ENCODE peak calls at places on chromosome 21, in seven cellular contexts. One of them, this sample, is unnamed.
A peak's percentile ranks its signal among the peaks of the same experiment; 100 is the strongest.

GRCh38 chr21:46203203-46203600 is 18.9 kb upstream of the SPATC1L start:
- DNase-seq in H1: no peak
- DNase-seq in mesenchymal stem cell: no peak
- DNase-seq in trophoblast cell: no peak
- DNase-seq in neuronal stem cell: no peak
- DNase-seq in IMR-90: no peak
- DNase-seq in mesendoderm: no peak
- DNase-seq in this sample: no peak

GRCh38 chr21:38136201-38136600 is 120.6 kb upstream of the KCNJ15 start:
- DNase-seq in H1: no peak
- DNase-seq in mesenchymal stem cell: no peak
- DNase-seq in trophoblast cell: no peak
- DNase-seq in neuronal stem cell: no peak
- DNase-seq in IMR-90: peak; percentile 6
- DNase-seq in mesendoderm: no peak
- DNase-seq in this sample: no peak

GRCh38 chr21:35578350-35578782 is 482.0 kb downstream of the SETD4 start:
- DNase-seq in H1: no peak
- DNase-seq in mesenchymal stem cell: peak; percentile 75
- DNase-seq in trophoblast cell: no peak
- DNase-seq in neuronal stem cell: no peak
- DNase-seq in IMR-90: peak; percentile 93
- DNase-seq in mesendoderm: no peak
- DNase-seq in this sample: no peak

GRCh38 chr21:40245021-40245420 is 377.8 kb downstream of the PCP4 start:
- DNase-seq in H1: no peak
- DNase-seq in mesenchymal stem cell: no peak
- DNase-seq in trophoblast cell: no peak
- DNase-seq in neuronal stem cell: no peak
- DNase-seq in IMR-90: no peak
- DNase-seq in mesendoderm: no peak
- DNase-seq in this sample: no peak

GRCh38 chr21:23534833-23535232 is 2072.4 kb downstream of the MRPL39 start:
- DNase-seq in H1: no peak
- DNase-seq in mesenchymal stem cell: no peak
- DNase-seq in trophoblast cell: no peak
- DNase-seq in neuronal stem cell: no peak
- DNase-seq in IMR-90: no peak
- DNase-seq in mesendoderm: no peak
- DNase-seq in this sample: no peak

GRCh38 chr21:25772680-25773079 is 37.9 kb downstream of the GABPA start:
- DNase-seq in H1: no peak
- DNase-seq in mesenchymal stem cell: no peak
- DNase-seq in trophoblast cell: peak; percentile 31
- DNase-seq in neuronal stem cell: no peak
- DNase-seq in IMR-90: no peak
- DNase-seq in mesendoderm: no peak
- DNase-seq in this sample: no peak

GRCh38 chr21:31198575-31198974 is 145.5 kb downstream of the TIAM1 start:
- DNase-seq in H1: no peak
- DNase-seq in mesenchymal stem cell: peak; percentile 65
- DNase-seq in trophoblast cell: peak; percentile 88
- DNase-seq in neuronal stem cell: peak; percentile 37
- DNase-seq in IMR-90: peak; percentile 62
- DNase-seq in mesendoderm: peak; percentile 49
- DNase-seq in this sample: no peak

GRCh38 chr21:46154955-46155513 is 345 bp downstream of the FTCD start:
- DNase-seq in H1: peak; percentile 43
- DNase-seq in mesenchymal stem cell: no peak
- DNase-seq in trophoblast cell: no peak
- DNase-seq in neuronal stem cell: no peak
- DNase-seq in IMR-90: no peak
- DNase-seq in mesendoderm: no peak
- DNase-seq in this sample: peak; percentile 24

GRCh38 chr21:45292399-45293213 is 4.9 kb upstream of the POFUT2 start:
- DNase-seq in H1: peak; percentile 87
- DNase-seq in mesenchymal stem cell: peak; percentile 93
- DNase-seq in trophoblast cell: peak; percentile 78
- DNase-seq in neuronal stem cell: peak; percentile 77
- DNase-seq in IMR-90: peak; percentile 86
- DNase-seq in mesendoderm: peak; percentile 92
- DNase-seq in this sample: peak; percentile 88

GRCh38 chr21:45596704-45597318 is 46.7 kb upstream of the PCBP3 start:
- DNase-seq in H1: peak; percentile 93
- DNase-seq in mesenchymal stem cell: peak; percentile 55
- DNase-seq in trophoblast cell: peak; percentile 86
- DNase-seq in neuronal stem cell: peak; percentile 57
- DNase-seq in IMR-90: peak; percentile 28
- DNase-seq in mesendoderm: peak; percentile 71
- DNase-seq in this sample: peak; percentile 80

GRCh38 chr21:44988607-44989537 is 49.0 kb downstream of the SLX9 start:
- DNase-seq in H1: no peak
- DNase-seq in mesenchymal stem cell: no peak
- DNase-seq in trophoblast cell: no peak
- DNase-seq in neuronal stem cell: no peak
- DNase-seq in IMR-90: no peak
- DNase-seq in mesendoderm: no peak
- DNase-seq in this sample: no peak

GRCh38 chr21:45048968-45049367 is 25.4 kb upstream of the ADARB1 start:
- DNase-seq in H1: no peak
- DNase-seq in mesenchymal stem cell: no peak
- DNase-seq in trophoblast cell: no peak
- DNase-seq in neuronal stem cell: no peak
- DNase-seq in IMR-90: peak; percentile 35
- DNase-seq in mesendoderm: no peak
- DNase-seq in this sample: no peak

GRCh38 chr21:15004721-15005370 is 60.0 kb downstream of the NRIP1 start:
- DNase-seq in H1: no peak
- DNase-seq in mesenchymal stem cell: no peak
- DNase-seq in trophoblast cell: peak; percentile 32
- DNase-seq in neuronal stem cell: no peak
- DNase-seq in IMR-90: peak; percentile 73
- DNase-seq in mesendoderm: no peak
- DNase-seq in this sample: no peak

GRCh38 chr21:40053007-40053406 is 185.8 kb downstream of the PCP4 start:
- DNase-seq in H1: no peak
- DNase-seq in mesenchymal stem cell: no peak
- DNase-seq in trophoblast cell: no peak
- DNase-seq in neuronal stem cell: no peak
- DNase-seq in IMR-90: no peak
- DNase-seq in mesendoderm: no peak
- DNase-seq in this sample: no peak

GRCh38 chr21:39673736-39674135 is 61.0 kb downstream of the B3GALT5 start:
- DNase-seq in H1: no peak
- DNase-seq in mesenchymal stem cell: no peak
- DNase-seq in trophoblast cell: no peak
- DNase-seq in neuronal stem cell: no peak
- DNase-seq in IMR-90: no peak
- DNase-seq in mesendoderm: no peak
- DNase-seq in this sample: no peak

GRCh38 chr21:45151484-45152115 is 77.2 kb downstream of the ADARB1 start:
- DNase-seq in H1: peak; percentile 41
- DNase-seq in mesenchymal stem cell: no peak
- DNase-seq in trophoblast cell: no peak
- DNase-seq in neuronal stem cell: no peak
- DNase-seq in IMR-90: no peak
- DNase-seq in mesendoderm: no peak
- DNase-seq in this sample: peak; percentile 26

GRCh38 chr21:31370893-31371652 is 27.0 kb upstream of the TIAM1 start:
- DNase-seq in H1: no peak
- DNase-seq in mesenchymal stem cell: peak; percentile 84
- DNase-seq in trophoblast cell: no peak
- DNase-seq in neuronal stem cell: no peak
- DNase-seq in IMR-90: peak; percentile 53
- DNase-seq in mesendoderm: no peak
- DNase-seq in this sample: no peak

GRCh38 chr21:39799178-39799577 is 54.2 kb downstream of the IGSF5 start:
- DNase-seq in H1: no peak
- DNase-seq in mesenchymal stem cell: no peak
- DNase-seq in trophoblast cell: no peak
- DNase-seq in neuronal stem cell: no peak
- DNase-seq in IMR-90: no peak
- DNase-seq in mesendoderm: no peak
- DNase-seq in this sample: no peak

GRCh38 chr21:32307706-32308105 is 9.1 kb downstream of the MRAP start:
- DNase-seq in H1: peak; percentile 20
- DNase-seq in mesenchymal stem cell: peak; percentile 60
- DNase-seq in trophoblast cell: no peak
- DNase-seq in neuronal stem cell: no peak
- DNase-seq in IMR-90: peak; percentile 55
- DNase-seq in mesendoderm: no peak
- DNase-seq in this sample: no peak

GRCh38 chr21:28632718-28633408 is 359.8 kb downstream of the LTN1 start:
- DNase-seq in H1: no peak
- DNase-seq in mesenchymal stem cell: peak; percentile 60
- DNase-seq in trophoblast cell: peak; percentile 29
- DNase-seq in neuronal stem cell: peak; percentile 31
- DNase-seq in IMR-90: peak; percentile 83
- DNase-seq in mesendoderm: no peak
- DNase-seq in this sample: no peak

GRCh38 chr21:44653656-44654575 is 543 bp downstream of the KRTAP12-4 start:
- DNase-seq in H1: no peak
- DNase-seq in mesenchymal stem cell: no peak
- DNase-seq in trophoblast cell: no peak
- DNase-seq in neuronal stem cell: no peak
- DNase-seq in IMR-90: no peak
- DNase-seq in mesendoderm: no peak
- DNase-seq in this sample: no peak

GRCh38 chr21:16305686-16306085 is 575.9 kb downstream of the USP25 start:
- DNase-seq in H1: no peak
- DNase-seq in mesenchymal stem cell: no peak
- DNase-seq in trophoblast cell: no peak
- DNase-seq in neuronal stem cell: peak; percentile 32
- DNase-seq in IMR-90: no peak
- DNase-seq in mesendoderm: peak; percentile 32
- DNase-seq in this sample: no peak

DNA sequence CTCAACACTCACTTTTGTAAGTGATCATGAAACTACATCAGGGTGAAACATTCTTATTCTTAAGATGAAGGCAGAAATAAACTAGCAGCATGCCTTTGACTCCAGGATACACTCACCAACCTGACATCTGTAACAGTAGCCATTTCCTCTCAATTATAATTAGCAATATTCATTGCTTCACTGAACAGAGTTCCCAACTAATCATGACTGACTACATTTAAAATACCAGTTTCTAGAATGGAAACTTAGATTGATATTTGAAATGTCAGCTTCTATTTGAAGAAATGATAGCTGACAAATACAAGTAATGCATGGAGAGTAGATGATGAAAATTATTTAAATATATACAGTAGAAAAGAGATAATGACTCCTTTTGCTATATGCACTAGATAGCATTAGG is 1023.8 kb downstream of the MRPL39 start:
- DNase-seq in H1: no peak
- DNase-seq in mesenchymal stem cell: no peak
- DNase-seq in trophoblast cell: no peak
- DNase-seq in neuronal stem cell: no peak
- DNase-seq in IMR-90: no peak
- DNase-seq in mesendoderm: no peak
- DNase-seq in this sample: no peak
- H3K23ac ChIP-seq in H1: no peak overlapping the region
- H3K23ac ChIP-seq in mesenchymal stem cell: no peak overlapping the region
- H3K23ac ChIP-seq in trophoblast cell: no peak overlapping the region
- H3K23ac ChIP-seq in neuronal stem cell: no peak overlapping the region
- H3K23ac ChIP-seq in IMR-90: no peak overlapping the region
- H3K23ac ChIP-seq in mesendoderm: no peak overlapping the region
- H3K23ac ChIP-seq in this sample: no peak overlapping the region

DNA sequence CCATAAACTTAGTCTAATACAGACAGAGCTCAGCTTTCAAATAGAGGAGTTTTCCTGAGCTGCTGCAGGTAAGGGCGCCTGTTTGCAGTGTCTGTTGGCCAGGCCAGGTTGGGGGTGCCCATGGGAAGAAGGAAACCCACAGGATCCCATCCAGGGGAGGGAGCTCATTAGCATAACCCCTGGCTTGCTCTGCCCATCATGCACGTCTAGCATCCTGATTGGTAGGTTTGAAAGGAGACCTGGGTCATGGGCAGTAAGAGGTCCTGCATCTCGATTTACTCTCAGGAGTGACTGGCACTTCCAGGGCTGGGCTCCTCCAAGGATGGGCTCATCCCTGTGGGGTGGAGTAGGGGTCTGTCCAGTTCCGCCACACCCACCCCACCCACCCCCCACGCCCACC is 103.7 kb upstream of the CLDN14 start:
- DNase-seq in H1: no peak
- DNase-seq in mesenchymal stem cell: no peak
- DNase-seq in trophoblast cell: no peak
- DNase-seq in neuronal stem cell: no peak
- DNase-seq in IMR-90: no peak
- DNase-seq in mesendoderm: no peak
- DNase-seq in this sample: no peak
- H3K27ac ChIP-seq in H1: no peak overlapping the region
- H3K27ac ChIP-seq in mesenchymal stem cell: no peak overlapping the region
- H3K27ac ChIP-seq in trophoblast cell: no peak overlapping the region
- H3K27ac ChIP-seq in neuronal stem cell: no peak overlapping the region
- H3K27ac ChIP-seq in IMR-90: no peak overlapping the region
- H3K27ac ChIP-seq in mesendoderm: no peak overlapping the region
- H3K27ac ChIP-seq in this sample: no peak overlapping the region

GRCh38 chr21:18495553-18495952 is 92.0 kb upstream of the TMPRSS15 start:
- DNase-seq in H1: no peak
- DNase-seq in mesenchymal stem cell: no peak
- DNase-seq in trophoblast cell: no peak
- DNase-seq in neuronal stem cell: no peak
- DNase-seq in IMR-90: no peak
- DNase-seq in mesendoderm: no peak
- DNase-seq in this sample: no peak
- H4K8ac ChIP-seq in H1: no peak overlapping the region
- H4K8ac ChIP-seq in mesenchymal stem cell: no peak overlapping the region
- H4K8ac ChIP-seq in trophoblast cell: no peak overlapping the region
- H4K8ac ChIP-seq in neuronal stem cell: no peak overlapping the region
- H4K8ac ChIP-seq in IMR-90: no peak overlapping the region
- H4K8ac ChIP-seq in mesendoderm: no peak overlapping the region
- H4K8ac ChIP-seq in this sample: no peak overlapping the region

DNA sequence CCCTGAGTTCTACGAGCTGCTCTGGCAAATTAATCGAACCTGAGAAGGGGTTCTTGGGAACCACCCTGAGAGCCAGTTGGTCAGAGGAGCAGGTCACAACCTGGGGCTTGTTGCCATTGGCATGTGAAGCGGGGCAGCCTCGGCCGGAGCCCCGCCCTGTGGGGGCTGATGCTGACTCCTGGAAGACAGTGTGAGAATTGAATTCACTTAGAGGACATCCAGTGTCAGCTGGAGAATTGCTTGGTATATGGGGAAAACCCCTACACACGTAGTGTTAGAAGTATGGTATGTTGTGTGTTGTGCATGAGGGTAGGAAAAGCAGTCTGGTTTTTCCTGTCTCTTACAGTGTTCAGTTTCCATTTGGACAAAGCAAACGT is 11.6 kb downstream of the SLC37A1 start:
- DNase-seq in H1: peak; percentile 58
- DNase-seq in mesenchymal stem cell: peak; percentile 74
- DNase-seq in trophoblast cell: peak; percentile 95
- DNase-seq in neuronal stem cell: no peak
- DNase-seq in IMR-90: peak; percentile 15
- DNase-seq in mesendoderm: peak; percentile 49
- DNase-seq in this sample: no peak
- H3K23ac ChIP-seq in H1: no peak overlapping the region
- H3K23ac ChIP-seq in mesenchymal stem cell: no peak overlapping the region
- H3K23ac ChIP-seq in trophoblast cell: no peak overlapping the region
- H3K23ac ChIP-seq in neuronal stem cell: no peak overlapping the region
- H3K23ac ChIP-seq in IMR-90: no peak overlapping the region
- H3K23ac ChIP-seq in mesendoderm: no peak overlapping the region
- H3K23ac ChIP-seq in this sample: no peak overlapping the region

GRCh38 chr21:33657124-33657842 is 15.0 kb downstream of the ITSN1 start:
- DNase-seq in H1: no peak
- DNase-seq in mesenchymal stem cell: peak; percentile 50
- DNase-seq in trophoblast cell: no peak
- DNase-seq in neuronal stem cell: no peak
- DNase-seq in IMR-90: peak; percentile 34
- DNase-seq in mesendoderm: no peak
- DNase-seq in this sample: no peak
- H3K27ac ChIP-seq in H1: no peak overlapping the region
- H3K27ac ChIP-seq in mesenchymal stem cell: no peak overlapping the region
- H3K27ac ChIP-seq in trophoblast cell: no peak overlapping the region
- H3K27ac ChIP-seq in neuronal stem cell: no peak overlapping the region
- H3K27ac ChIP-seq in IMR-90: peak overlapping the region; percentile 5
- H3K27ac ChIP-seq in mesendoderm: no peak overlapping the region
- H3K27ac ChIP-seq in this sample: no peak overlapping the region